ENCODE peak calls at places on chromosome 12, in six cellular contexts. J is stomach; F is PC-3; X is HepG2; W is CD4-positive, alpha-beta T cell; L is lung. Q is an unnamed sample.

GRCh38 chr12:1374296-1374695 is 220.1 kb downstream of the FBXL14 start:
- DNase-seq in F (no peak), X (no peak), W (no peak), J (no peak), L (no peak), Q (no peak)

GRCh38 chr12:121400332-121401139 is 618 bp downstream of the RNF34 start:
- DNase-seq in L (peak; percentile 29), X (peak; percentile 43), W (peak; percentile 60), F (peak; percentile 68), J (peak; percentile 44), Q (peak; percentile 51)

GRCh38 chr12:15899282-15899870 is 11.8 kb upstream of the DERA start:
- DNase-seq in F (peak; percentile 25), X (peak; percentile 30), J (no peak), W (no peak), L (no peak), Q (no peak)

GRCh38 chr12:79645235-79645630 is 45.5 kb downstream of the PAWR start:
- DNase-seq in W (no peak), F (no peak), J (no peak), X (peak; percentile 9), L (no peak), Q (no peak)

GRCh38 chr12:20403230-20403629 is 34.9 kb downstream of the PDE3A start:
- DNase-seq in X (no peak), L (no peak), W (no peak), F (no peak), J (no peak), Q (no peak)

GRCh38 chr12:10293151-10293550 is 14.5 kb upstream of the KLRD1 start:
- DNase-seq in L (no peak), W (no peak), J (no peak), X (no peak), F (no peak), Q (no peak)

GRCh38 chr12:34298971-34299801 is 276.9 kb downstream of the ALG10 start:
- DNase-seq in J (no peak), X (no peak), L (no peak), W (no peak), F (no peak), Q (no peak)

GRCh38 chr12:12992418-12993175 is 7.5 kb downstream of the HEBP1 start:
- DNase-seq in W (no peak), X (peak; percentile 43), J (peak; percentile 35), F (no peak), L (peak; percentile 59), Q (peak; percentile 84)

GRCh38 chr12:93415723-93416464 is 25.9 kb downstream of the UBE2N start:
- DNase-seq in L (no peak), X (no peak), J (no peak), W (no peak), F (no peak), Q (peak; percentile 51)

DNA sequence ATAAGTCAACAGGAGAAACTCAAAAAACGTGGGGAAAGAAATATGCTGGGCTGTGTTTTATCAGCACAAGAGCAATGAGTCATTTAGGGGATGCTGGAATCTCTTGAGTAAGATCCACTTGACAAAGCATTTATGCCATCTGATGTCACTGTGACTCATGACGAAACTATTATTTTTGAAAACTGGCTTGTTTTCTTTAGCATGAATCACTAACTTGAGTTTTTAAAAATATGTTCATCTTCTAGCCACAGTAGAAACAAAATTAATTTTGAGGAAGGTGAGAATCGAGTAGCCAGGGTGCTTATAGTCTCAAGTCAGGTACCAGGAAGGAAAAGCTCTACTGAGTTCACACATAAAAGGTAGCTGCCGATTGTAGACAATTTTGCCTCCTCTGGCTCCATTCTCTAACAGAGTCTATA is 456.2 kb upstream of the MGAT4C start:
- DNase-seq in J (no peak), X (peak; percentile 41), F (peak; percentile 98), L (no peak), W (no peak), Q (peak; percentile 59)
- H3K27ac ChIP-seq in J (no peak overlapping the region), X (no peak overlapping the region), F (peak overlapping the region; percentile 77), L (no peak overlapping the region), W (no peak overlapping the region), Q (peak overlapping the region; percentile 89)

GRCh38 chr12:57135487-57135886 is 7.2 kb downstream of the LRP1 start:
- DNase-seq in X (no peak), L (no peak), F (no peak), W (no peak), J (no peak), Q (no peak)
- H3K27ac ChIP-seq in X (peak overlapping the region; percentile 42), L (peak overlapping the region; percentile 21), F (no peak overlapping the region), W (no peak overlapping the region), J (peak overlapping the region; percentile 96), Q (peak overlapping the region; percentile 70)

GRCh38 chr12:53659609-53660008 is 16.3 kb downstream of the ATP5MC2 start:
- DNase-seq in X (no peak), W (no peak), F (no peak), L (no peak), J (no peak), Q (peak; percentile 13)
- H3K27ac ChIP-seq in X (peak overlapping the region; percentile 96), W (no peak overlapping the region), F (peak overlapping the region; percentile 90), L (peak overlapping the region; percentile 87), J (peak overlapping the region; percentile 88), Q (peak overlapping the region; percentile 86)

DNA sequence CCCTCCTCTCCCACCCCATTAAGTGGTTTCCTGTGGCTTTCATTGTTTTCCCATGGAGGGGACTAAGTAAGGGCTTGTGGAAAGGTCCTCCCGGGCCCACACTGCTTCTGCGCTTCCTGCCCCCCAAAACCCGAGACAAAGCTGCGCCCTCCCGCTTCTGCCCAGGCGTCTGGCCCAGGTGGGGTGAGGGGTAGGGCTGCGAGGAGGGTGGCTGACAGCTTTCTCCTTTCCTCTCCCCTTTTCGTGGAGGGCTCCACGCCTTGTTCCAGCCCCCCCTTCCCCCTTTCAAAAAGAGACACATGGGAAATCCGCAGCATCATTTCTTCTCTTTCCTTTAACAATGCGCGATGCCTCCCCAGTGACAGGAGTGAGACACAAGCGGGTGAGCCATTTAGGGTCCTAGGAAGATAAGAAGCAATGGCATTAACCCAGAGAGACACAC is 622 bp downstream of the DIP2B start:
- DNase-seq in L (peak; percentile 29), J (no peak), W (peak; percentile 14), X (no peak), F (peak; percentile 32), Q (peak; percentile 91)
- H3K27ac ChIP-seq in L (peak overlapping the region; percentile 91), J (peak overlapping the region; percentile 94), W (peak overlapping the region; percentile 90), X (peak overlapping the region; percentile 93), F (peak overlapping the region; percentile 89), Q (peak overlapping the region; percentile 76)

DNA sequence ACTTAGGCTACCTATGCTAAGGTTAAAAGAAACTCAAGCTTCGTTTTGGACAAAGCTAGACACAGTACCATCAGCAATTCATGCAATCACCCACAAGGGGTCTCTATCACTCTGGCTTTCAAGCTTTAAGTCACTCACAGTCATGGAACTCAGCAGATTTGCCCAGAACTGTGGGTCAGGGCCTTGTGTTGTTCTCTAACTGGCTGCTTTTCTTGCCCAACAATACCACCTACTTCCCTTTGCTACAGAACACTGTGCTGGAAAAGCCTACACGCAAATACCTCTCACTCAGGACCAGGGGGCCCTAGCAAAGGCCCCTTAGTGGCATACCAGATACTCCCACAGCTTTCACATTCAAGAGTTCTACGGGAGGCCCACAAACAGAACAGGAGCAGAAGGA is 9.1 kb downstream of the NEMP1 start:
- DNase-seq in W (peak; percentile 37), F (peak; percentile 80), L (peak; percentile 70), X (peak; percentile 81), J (peak; percentile 60), Q (peak; percentile 37)
- H3K27ac ChIP-seq in W (peak overlapping the region; percentile 34), F (no peak overlapping the region), L (no peak overlapping the region), X (no peak overlapping the region), J (peak overlapping the region; percentile 77), Q (peak overlapping the region; percentile 29)

GRCh38 chr12:124763594-124763979 is 100.1 kb downstream of the SCARB1 start:
- DNase-seq in X (no peak), W (no peak), F (no peak), J (no peak), L (no peak), Q (no peak)
- H3K27ac ChIP-seq in X (no peak overlapping the region), W (no peak overlapping the region), F (no peak overlapping the region), J (peak overlapping the region; percentile 78), L (no peak overlapping the region), Q (no peak overlapping the region)

DNA sequence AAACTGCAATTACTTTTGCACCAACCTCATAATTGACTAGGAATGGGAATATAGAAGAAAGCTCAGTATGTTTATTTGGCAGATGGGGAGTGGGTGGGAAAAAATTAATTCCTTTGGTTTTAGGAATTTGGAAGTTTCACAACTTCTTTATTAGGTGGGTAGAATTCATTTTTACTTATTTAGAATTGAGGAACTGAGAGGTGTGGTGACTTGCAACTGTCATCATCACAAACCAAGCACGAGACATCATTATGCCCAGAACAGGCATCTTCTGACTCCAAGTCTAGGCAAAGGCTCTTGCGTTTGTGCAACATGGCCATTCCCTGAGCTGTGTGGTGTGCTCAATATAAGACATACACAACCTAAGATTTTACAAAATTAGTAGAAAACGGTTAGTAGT is 380.0 kb downstream of the ATP23 start:
- DNase-seq in X (no peak), L (no peak), F (no peak), W (no peak), J (no peak), Q (no peak)
- H3K27ac ChIP-seq in X (no peak overlapping the region), L (no peak overlapping the region), F (no peak overlapping the region), W (no peak overlapping the region), J (no peak overlapping the region), Q (no peak overlapping the region)

GRCh38 chr12:28484157-28484556 is 293.9 kb downstream of the CCDC91 start:
- DNase-seq in J (no peak), F (no peak), L (no peak), W (no peak), X (no peak), Q (no peak)
- H3K27ac ChIP-seq in J (no peak overlapping the region), F (no peak overlapping the region), L (no peak overlapping the region), W (no peak overlapping the region), X (no peak overlapping the region), Q (no peak overlapping the region)